ENCODE peak calls at places on chromosomes 12 and 14, in five cellular contexts. V is kidney epithelial cell, N is fibroblast of lung, C is tibial nerve, G is astrocyte of the spinal cord. J is an unnamed sample.
A peak's percentile ranks its signal among the peaks of the same experiment; 100 is the strongest.

GRCh38 chr14:55071870-55072640 is 20.6 kb downstream of the MAPK1IP1L start:
- DNase-seq in V (peak; percentile 95), C (no peak), N (peak; percentile 98), G (peak; percentile 95), J (peak; percentile 91)

GRCh38 chr14:61517861-61518802 is 177.2 kb upstream of the HIF1A start:
- DNase-seq in V (no peak), C (no peak), N (no peak), G (no peak), J (peak; percentile 51)

GRCh38 chr12:132500137-132500855 is 10.3 kb downstream of the FBRSL1 start:
- DNase-seq in V (no peak), N (no peak), G (no peak), C (no peak), J (no peak)

GRCh38 chr12:118537481-118537917 is 161.1 kb downstream of the SUDS3 start:
- DNase-seq in N (no peak), G (no peak), V (no peak), C (no peak), J (no peak)

GRCh38 chr14:92486881-92487280 is 26.7 kb upstream of the RIN3 start:
- DNase-seq in V (no peak), N (peak; percentile 61), G (peak; percentile 74), C (no peak), J (peak; percentile 41)

GRCh38 chr12:100927825-100928224 is 133.2 kb downstream of the ANO4 start:
- DNase-seq in G (peak; percentile 68), V (peak; percentile 19), C (no peak), N (peak; percentile 80), J (peak; percentile 51)

GRCh38 chr14:104520620-104521410 is 58.7 kb upstream of the C14orf180 start:
- DNase-seq in N (no peak), C (no peak), G (no peak), V (no peak), J (no peak)

GRCh38 chr12:124862768-124863408 is 776 bp downstream of the SCARB1 start:
- DNase-seq in C (no peak), V (no peak), G (no peak), N (peak; percentile 23), J (no peak)

GRCh38 chr12:116861331-116861730 is 19.9 kb downstream of the HRK start:
- DNase-seq in G (peak; percentile 48), C (no peak), V (no peak), N (peak; percentile 77), J (peak; percentile 65)

GRCh38 chr14:58107947-58108552 is 44.0 kb downstream of the ARMH4 start:
- DNase-seq in V (peak; percentile 37), C (no peak), G (peak; percentile 78), N (peak; percentile 64), J (peak; percentile 87)

GRCh38 chr14:92368001-92368400 is 45.0 kb downstream of the SLC24A4 start:
- DNase-seq in N (no peak), G (no peak), C (no peak), V (no peak), J (no peak)

GRCh38 chr12:108570743-108571603 is 8.6 kb downstream of the ISCU start:
- DNase-seq in C (no peak), N (no peak), G (peak; percentile 67), V (no peak), J (peak; percentile 84)

GRCh38 chr12:22101749-22102243 is 55.8 kb downstream of the CMAS start:
- DNase-seq in N (peak; percentile 94), V (peak; percentile 69), C (peak; percentile 15), G (peak; percentile 93), J (peak; percentile 94)

GRCh38 chr14:56805992-56806737 is 4.1 kb downstream of the OTX2 start:
- DNase-seq in C (no peak), N (no peak), G (no peak), V (no peak), J (no peak)

GRCh38 chr12:7061596-7061995 is 1.1 kb downstream of the C1S start:
- DNase-seq in N (no peak), C (no peak), G (no peak), V (no peak), J (no peak)

GRCh38 chr12:74725154-74725553 is 187.5 kb downstream of the ATXN7L3B start:
- DNase-seq in C (no peak), N (peak; percentile 72), G (peak; percentile 62), V (no peak), J (peak; percentile 70)

GRCh38 chr14:68758301-68758700 is 34.6 kb downstream of the ZFP36L1 start:
- DNase-seq in G (no peak), V (no peak), N (no peak), C (no peak), J (no peak)

GRCh38 chr14:100715332-100715731 is 11.4 kb upstream of the DLK1 start:
- DNase-seq in N (no peak), C (no peak), V (no peak), G (no peak), J (no peak)

GRCh38 chr12:116244474-116245090 is 32.9 kb downstream of the MED13L start:
- DNase-seq in N (no peak), C (no peak), G (no peak), V (no peak), J (no peak)

GRCh38 chr14:103556976-103557758 is 5.3 kb downstream of the BAG5 start:
- DNase-seq in C (no peak), N (no peak), V (no peak), G (no peak), J (no peak)

GRCh38 chr14:35944847-35945246 is 118.7 kb downstream of the BRMS1L start:
- DNase-seq in G (no peak), V (no peak), C (no peak), N (no peak), J (no peak)

GRCh38 chr12:95151821-95152220 is 65.4 kb downstream of the FGD6 start:
- DNase-seq in G (no peak), V (no peak), C (no peak), N (no peak), J (no peak)

GRCh38 chr12:65630555-65630954 is 193.7 kb upstream of the HMGA2 start:
- DNase-seq in G (no peak), C (no peak), V (no peak), N (no peak), J (no peak)

GRCh38 chr12:30825341-30825740 is 70.6 kb upstream of the CAPRIN2 start:
- DNase-seq in N (no peak), C (no peak), V (no peak), G (no peak), J (no peak)

GRCh38 chr12:27571463-27571862 is 47.5 kb downstream of the PPFIBP1 start:
- DNase-seq in N (peak; percentile 98), C (no peak), G (peak; percentile 96), V (peak; percentile 68), J (peak; percentile 75)

GRCh38 chr12:32083489-32083888 is 23.2 kb upstream of the BICD1 start:
- DNase-seq in C (no peak), G (peak; percentile 73), V (no peak), N (peak; percentile 84), J (peak; percentile 82)

GRCh38 chr12:23771230-23771949 is 178.1 kb downstream of the SOX5 start:
- DNase-seq in N (peak; percentile 21), V (no peak), C (peak; percentile 51), G (peak; percentile 18), J (peak; percentile 28)

GRCh38 chr14:64540208-64541202 is at the start of gene HSPA2:
- DNase-seq in V (peak; percentile 94), C (peak; percentile 96), N (peak; percentile 100), G (peak; percentile 100), J (peak; percentile 98)

GRCh38 chr14:31854508-31855075 is 222.5 kb upstream of the ARHGAP5 start:
- DNase-seq in G (no peak), V (no peak), N (no peak), C (no peak), J (no peak)

GRCh38 chr14:37597538-37598084 is 2.2 kb downstream of the TTC6 start:
- DNase-seq in C (no peak), G (no peak), N (no peak), V (no peak), J (no peak)
- TF ChIP-seq CTCF in C (peak; percentile 14), G (peak; percentile 59), N (peak; percentile 59), V (peak; percentile 62), J (peak; percentile 47)

GRCh38 chr14:51821822-51822221 is 38.6 kb upstream of the GNG2 start:
- DNase-seq in V (no peak), N (peak; percentile 23), C (no peak), G (peak; percentile 7), J (peak; percentile 29)
- H3K4me3 ChIP-seq in V (no peak overlapping the region), N (no peak overlapping the region), C (no peak overlapping the region), G (no peak overlapping the region), J (no peak overlapping the region)

DNA sequence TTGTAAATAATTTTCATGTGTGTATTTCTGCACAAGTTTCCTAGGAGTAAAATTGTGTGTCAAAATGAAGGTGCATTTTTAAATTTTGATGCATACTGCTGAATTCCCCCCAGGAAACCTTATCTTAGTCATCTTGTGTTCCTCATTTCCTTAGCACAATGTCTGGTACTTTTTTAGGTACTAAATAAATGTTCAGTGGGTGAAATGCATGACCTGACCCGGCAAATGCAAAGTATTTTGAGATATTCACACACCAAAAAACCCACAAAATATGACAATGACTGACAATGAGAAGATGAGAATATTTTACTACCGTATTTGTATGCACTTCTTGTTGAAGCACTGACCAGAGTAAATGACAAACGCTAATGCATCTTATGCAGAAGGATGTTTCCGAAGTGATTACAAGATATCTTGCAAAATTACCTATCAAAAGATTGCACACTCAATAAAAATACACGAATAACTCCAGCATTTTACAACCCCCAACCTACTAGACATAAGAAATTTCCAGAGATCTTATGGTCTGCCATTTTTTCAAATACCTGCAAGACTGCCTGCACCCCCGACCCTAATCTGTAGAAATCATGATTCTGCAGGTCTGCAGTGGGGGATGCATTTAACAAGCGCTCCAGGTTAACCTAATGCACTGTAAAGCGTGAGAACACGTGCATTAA is 895 bp upstream of the PRKAB1 start:
- DNase-seq in V (no peak), G (no peak), C (no peak), N (no peak), J (no peak)
- TF ChIP-seq CTCF in V (no peak), G (no peak), C (no peak), N (no peak), J (no peak)

GRCh38 chr12:4290011-4290790 is 16.6 kb downstream of the CCND2 start:
- DNase-seq in N (no peak), C (no peak), G (no peak), V (no peak), J (no peak)

GRCh38 chr12:4289334-4289878 is 15.8 kb downstream of the CCND2 start:
- DNase-seq in G (no peak), C (no peak), N (no peak), V (no peak), J (no peak)

GRCh38 chr12:4286771-4287317 is 13.3 kb downstream of the CCND2 start:
- DNase-seq in V (no peak), N (no peak), C (no peak), G (no peak), J (no peak)

GRCh38 chr12:4287325-4288290 is 14.0 kb downstream of the CCND2 start:
- DNase-seq in C (no peak), G (no peak), N (no peak), V (no peak), J (no peak)

GRCh38 chr12:4288296-4289019 is 14.9 kb downstream of the CCND2 start:
- DNase-seq in N (no peak), V (no peak), C (no peak), G (no peak), J (no peak)
- H3K4me3 ChIP-seq in N (no peak overlapping the region), V (no peak overlapping the region), C (no peak overlapping the region), G (no peak overlapping the region), J (no peak overlapping the region)

GRCh38 chr14:51460051-51460450 is 191.7 kb upstream of the FRMD6 start:
- DNase-seq in C (no peak), V (no peak), G (no peak), N (no peak), J (no peak)
- TF ChIP-seq CTCF in C (no peak), V (no peak), G (no peak), N (no peak), J (no peak)